ENCODE peak calls at places on chromosomes 11 and 22, in five cellular contexts. N, W, V, K and Q are unnamed samples.

GRCh38 chr11:1931791-1932480 is 12.4 kb downstream of the TNNT3 start:
- DNase-seq in W (no peak), V (no peak), K (no peak), N (no peak), Q (no peak)

GRCh38 chr22:48277868-48278581 is 1515.6 kb downstream of the TBC1D22A start:
- DNase-seq in V (no peak), W (no peak), N (no peak), K (no peak), Q (no peak)

GRCh38 chr22:41245917-41246499 is 5.3 kb upstream of the CHADL start:
- DNase-seq in W (no peak), K (no peak), V (no peak), N (no peak), Q (no peak)

GRCh38 chr11:63680842-63681207 is 475 bp upstream of the RTN3 start:
- DNase-seq in W (no peak), K (no peak), N (no peak), V (no peak), Q (no peak)

GRCh38 chr11:134666273-134667174 is 254.5 kb upstream of the B3GAT1 start:
- DNase-seq in K (no peak), W (no peak), V (no peak), N (no peak), Q (no peak)

GRCh38 chr22:44182591-44183588 is 2.2 kb downstream of the PARVG start:
- DNase-seq in K (no peak), N (no peak), V (no peak), W (no peak), Q (no peak)

GRCh38 chr22:17827466-17827865 is 53.2 kb upstream of the BID start:
- DNase-seq in K (no peak), W (no peak), V (no peak), N (no peak), Q (no peak)

GRCh38 chr22:27476318-27476717 is 325.2 kb downstream of the MN1 start:
- DNase-seq in K (no peak), N (no peak), W (no peak), V (no peak), Q (no peak)

GRCh38 chr22:42688914-42689275 is 31.8 kb downstream of the A4GALT start:
- DNase-seq in K (no peak), V (no peak), N (no peak), W (no peak), Q (no peak)